ENCODE peak calls at places on chromosome 20, in six cellular contexts. One of them, this sample, is unnamed.
A peak's percentile ranks its signal among the peaks of the same experiment; 100 is the strongest.

GRCh38 chr20:58611236-58612020 is 39.7 kb upstream of the STX16 start:
- DNase-seq in CD4-positive, alpha-beta T cell: no peak
- DNase-seq in HCT116: no peak
- DNase-seq in neural progenitor cell: no peak
- DNase-seq in fibroblast of pulmonary artery: no peak
- DNase-seq in PC-3: peak; percentile 99
- DNase-seq in this sample: no peak

GRCh38 chr20:53080969-53081871 is 109.1 kb downstream of the TSHZ2 start:
- DNase-seq in neural progenitor cell: no peak
- DNase-seq in CD4-positive, alpha-beta T cell: no peak
- DNase-seq in fibroblast of pulmonary artery: peak; percentile 66
- DNase-seq in PC-3: peak; percentile 51
- DNase-seq in HCT116: no peak
- DNase-seq in this sample: no peak

GRCh38 chr20:41011551-41012067 is 17.0 kb upstream of the TOP1 start:
- DNase-seq in PC-3: no peak
- DNase-seq in CD4-positive, alpha-beta T cell: no peak
- DNase-seq in neural progenitor cell: no peak
- DNase-seq in fibroblast of pulmonary artery: no peak
- DNase-seq in HCT116: no peak
- DNase-seq in this sample: peak; percentile 94

GRCh38 chr20:2873010-2873746 is at the start of gene PTPRA:
- DNase-seq in PC-3: peak; percentile 95
- DNase-seq in CD4-positive, alpha-beta T cell: peak; percentile 85
- DNase-seq in fibroblast of pulmonary artery: peak; percentile 92
- DNase-seq in HCT116: peak; percentile 78
- DNase-seq in neural progenitor cell: peak; percentile 97
- DNase-seq in this sample: peak; percentile 96

GRCh38 chr20:25191689-25192088 is 3.8 kb upstream of the ENTPD6 start:
- DNase-seq in HCT116: no peak
- DNase-seq in neural progenitor cell: no peak
- DNase-seq in PC-3: no peak
- DNase-seq in fibroblast of pulmonary artery: no peak
- DNase-seq in CD4-positive, alpha-beta T cell: no peak
- DNase-seq in this sample: no peak

GRCh38 chr20:12925214-12925755 is 83.5 kb upstream of the SPTLC3 start:
- DNase-seq in HCT116: peak; percentile 19
- DNase-seq in neural progenitor cell: peak; percentile 88
- DNase-seq in CD4-positive, alpha-beta T cell: no peak
- DNase-seq in fibroblast of pulmonary artery: peak; percentile 89
- DNase-seq in PC-3: peak; percentile 92
- DNase-seq in this sample: peak; percentile 77

GRCh38 chr20:52035977-52036376 is 155.6 kb downstream of the ZFP64 start:
- DNase-seq in HCT116: no peak
- DNase-seq in neural progenitor cell: no peak
- DNase-seq in CD4-positive, alpha-beta T cell: no peak
- DNase-seq in PC-3: no peak
- DNase-seq in fibroblast of pulmonary artery: no peak
- DNase-seq in this sample: no peak

GRCh38 chr20:14582855-14583254 is 245.4 kb upstream of the FLRT3 start:
- DNase-seq in neural progenitor cell: no peak
- DNase-seq in CD4-positive, alpha-beta T cell: no peak
- DNase-seq in HCT116: no peak
- DNase-seq in fibroblast of pulmonary artery: no peak
- DNase-seq in PC-3: peak; percentile 67
- DNase-seq in this sample: no peak

GRCh38 chr20:50395258-50395729 is 114.9 kb upstream of the PTPN1 start:
- DNase-seq in neural progenitor cell: no peak
- DNase-seq in HCT116: no peak
- DNase-seq in CD4-positive, alpha-beta T cell: no peak
- DNase-seq in fibroblast of pulmonary artery: peak; percentile 32
- DNase-seq in PC-3: peak; percentile 37
- DNase-seq in this sample: no peak

GRCh38 chr20:39897781-39898466 is 791.1 kb downstream of the MAFB start:
- DNase-seq in CD4-positive, alpha-beta T cell: no peak
- DNase-seq in PC-3: no peak
- DNase-seq in fibroblast of pulmonary artery: no peak
- DNase-seq in neural progenitor cell: no peak
- DNase-seq in HCT116: no peak
- DNase-seq in this sample: no peak

GRCh38 chr20:51631011-51631950 is 88.8 kb upstream of the NFATC2 start:
- DNase-seq in neural progenitor cell: no peak
- DNase-seq in HCT116: peak; percentile 91
- DNase-seq in CD4-positive, alpha-beta T cell: no peak
- DNase-seq in PC-3: peak; percentile 100
- DNase-seq in fibroblast of pulmonary artery: peak; percentile 100
- DNase-seq in this sample: peak; percentile 36

GRCh38 chr20:16368645-16369292 is 204.5 kb downstream of the KIF16B start:
- DNase-seq in PC-3: peak; percentile 70
- DNase-seq in fibroblast of pulmonary artery: peak; percentile 20
- DNase-seq in HCT116: no peak
- DNase-seq in neural progenitor cell: no peak
- DNase-seq in CD4-positive, alpha-beta T cell: no peak
- DNase-seq in this sample: no peak

GRCh38 chr20:14959506-14960493 is 622.4 kb upstream of the FLRT3 start:
- DNase-seq in CD4-positive, alpha-beta T cell: no peak
- DNase-seq in PC-3: peak; percentile 32
- DNase-seq in neural progenitor cell: no peak
- DNase-seq in HCT116: no peak
- DNase-seq in fibroblast of pulmonary artery: peak; percentile 65
- DNase-seq in this sample: no peak

GRCh38 chr20:34543457-34544056 is 15.0 kb upstream of the MAP1LC3A start:
- DNase-seq in neural progenitor cell: no peak
- DNase-seq in PC-3: no peak
- DNase-seq in HCT116: no peak
- DNase-seq in CD4-positive, alpha-beta T cell: no peak
- DNase-seq in fibroblast of pulmonary artery: no peak
- DNase-seq in this sample: no peak

GRCh38 chr20:41475507-41475906 is 108.9 kb upstream of the EMILIN3 start:
- DNase-seq in fibroblast of pulmonary artery: no peak
- DNase-seq in neural progenitor cell: no peak
- DNase-seq in CD4-positive, alpha-beta T cell: no peak
- DNase-seq in HCT116: no peak
- DNase-seq in PC-3: no peak
- DNase-seq in this sample: no peak

GRCh38 chr20:5061209-5061608 is 58.5 kb downstream of the PCNA start:
- DNase-seq in PC-3: peak; percentile 97
- DNase-seq in neural progenitor cell: no peak
- DNase-seq in fibroblast of pulmonary artery: no peak
- DNase-seq in CD4-positive, alpha-beta T cell: no peak
- DNase-seq in HCT116: peak; percentile 89
- DNase-seq in this sample: no peak

GRCh38 chr20:19812056-19812455 is 54.0 kb downstream of the RIN2 start:
- DNase-seq in fibroblast of pulmonary artery: no peak
- DNase-seq in HCT116: no peak
- DNase-seq in neural progenitor cell: no peak
- DNase-seq in PC-3: no peak
- DNase-seq in CD4-positive, alpha-beta T cell: no peak
- DNase-seq in this sample: no peak

GRCh38 chr20:14142171-14142570 is 146.9 kb downstream of the MACROD2 start:
- DNase-seq in neural progenitor cell: peak; percentile 85
- DNase-seq in fibroblast of pulmonary artery: peak; percentile 71
- DNase-seq in CD4-positive, alpha-beta T cell: no peak
- DNase-seq in PC-3: peak; percentile 75
- DNase-seq in HCT116: peak; percentile 29
- DNase-seq in this sample: peak; percentile 63

GRCh38 chr20:50379049-50379990 is 130.9 kb upstream of the PTPN1 start:
- DNase-seq in PC-3: no peak
- DNase-seq in HCT116: no peak
- DNase-seq in neural progenitor cell: no peak
- DNase-seq in fibroblast of pulmonary artery: peak; percentile 97
- DNase-seq in CD4-positive, alpha-beta T cell: no peak
- DNase-seq in this sample: no peak

GRCh38 chr20:51311636-51312479 is 230.7 kb downstream of the NFATC2 start:
- DNase-seq in neural progenitor cell: no peak
- DNase-seq in HCT116: no peak
- DNase-seq in CD4-positive, alpha-beta T cell: no peak
- DNase-seq in fibroblast of pulmonary artery: no peak
- DNase-seq in PC-3: peak; percentile 82
- DNase-seq in this sample: no peak

GRCh38 chr20:43938932-43939761 is 24.5 kb downstream of the TOX2 start:
- DNase-seq in PC-3: peak; percentile 99
- DNase-seq in fibroblast of pulmonary artery: peak; percentile 100
- DNase-seq in neural progenitor cell: no peak
- DNase-seq in HCT116: no peak
- DNase-seq in CD4-positive, alpha-beta T cell: no peak
- DNase-seq in this sample: no peak

GRCh38 chr20:11432407-11432806 is 485.3 kb upstream of the BTBD3 start:
- DNase-seq in PC-3: peak; percentile 92
- DNase-seq in CD4-positive, alpha-beta T cell: no peak
- DNase-seq in HCT116: no peak
- DNase-seq in neural progenitor cell: no peak
- DNase-seq in fibroblast of pulmonary artery: peak; percentile 81
- DNase-seq in this sample: no peak

GRCh38 chr20:48899881-48900280 is 21.6 kb upstream of the ARFGEF2 start:
- DNase-seq in PC-3: no peak
- DNase-seq in CD4-positive, alpha-beta T cell: no peak
- DNase-seq in neural progenitor cell: no peak
- DNase-seq in HCT116: no peak
- DNase-seq in fibroblast of pulmonary artery: no peak
- DNase-seq in this sample: no peak

GRCh38 chr20:48898210-48898609 is 23.3 kb upstream of the ARFGEF2 start:
- DNase-seq in fibroblast of pulmonary artery: no peak
- DNase-seq in CD4-positive, alpha-beta T cell: no peak
- DNase-seq in neural progenitor cell: no peak
- DNase-seq in PC-3: peak; percentile 86
- DNase-seq in HCT116: no peak
- DNase-seq in this sample: no peak

GRCh38 chr20:48898896-48899513 is 22.5 kb upstream of the ARFGEF2 start:
- DNase-seq in CD4-positive, alpha-beta T cell: no peak
- DNase-seq in PC-3: no peak
- DNase-seq in HCT116: no peak
- DNase-seq in neural progenitor cell: no peak
- DNase-seq in fibroblast of pulmonary artery: no peak
- DNase-seq in this sample: no peak

GRCh38 chr20:48901326-48901725 is 20.2 kb upstream of the ARFGEF2 start:
- DNase-seq in neural progenitor cell: no peak
- DNase-seq in fibroblast of pulmonary artery: no peak
- DNase-seq in HCT116: no peak
- DNase-seq in CD4-positive, alpha-beta T cell: no peak
- DNase-seq in PC-3: no peak
- DNase-seq in this sample: no peak

DNA sequence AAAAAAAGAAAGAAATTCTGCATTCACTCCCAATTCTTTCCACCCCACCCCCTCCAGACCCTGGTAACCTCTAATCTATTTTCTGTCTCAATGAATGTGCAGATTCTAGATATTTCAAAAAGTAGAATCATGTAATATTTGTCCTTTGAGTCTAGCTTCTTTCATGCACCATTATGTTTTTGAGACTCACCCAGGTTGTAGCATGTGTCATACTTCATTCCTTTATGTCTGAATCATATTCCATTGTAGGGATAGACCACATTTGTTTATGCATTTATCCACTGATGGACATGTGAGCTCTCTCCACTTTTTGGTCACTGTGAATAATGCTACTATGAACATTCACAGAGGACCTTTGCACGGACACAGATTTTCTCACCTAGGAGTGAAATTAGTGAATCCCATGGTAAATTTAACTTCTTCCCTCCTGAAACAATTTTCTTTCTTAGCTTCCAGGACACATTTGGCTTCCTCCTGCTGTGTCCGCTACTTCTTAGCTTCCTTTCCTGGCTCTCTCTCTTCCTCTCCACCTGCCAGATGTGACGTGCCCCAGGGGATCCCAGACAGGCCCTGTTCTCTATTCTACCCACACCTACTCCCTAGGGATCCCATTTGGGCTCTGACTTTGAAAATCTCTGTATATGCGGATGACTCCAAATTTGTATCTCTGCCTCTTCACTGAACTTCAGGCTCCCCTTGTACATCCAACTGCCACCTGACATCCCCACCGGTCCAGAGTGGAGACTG is 24.0 kb upstream of the ARFGEF2 start:
- DNase-seq in CD4-positive, alpha-beta T cell: no peak
- DNase-seq in PC-3: peak; percentile 96
- DNase-seq in neural progenitor cell: no peak
- DNase-seq in HCT116: peak; percentile 35
- DNase-seq in fibroblast of pulmonary artery: peak; percentile 82
- DNase-seq in this sample: no peak
- TF ChIP-seq CTCF in CD4-positive, alpha-beta T cell: no peak
- TF ChIP-seq CTCF in PC-3: no peak
- TF ChIP-seq CTCF in neural progenitor cell: no peak
- TF ChIP-seq CTCF in HCT116: no peak
- TF ChIP-seq CTCF in fibroblast of pulmonary artery: no peak
- TF ChIP-seq CTCF in this sample: no peak

GRCh38 chr20:54985100-54985499 is 509.7 kb downstream of the DOK5 start:
- DNase-seq in neural progenitor cell: no peak
- DNase-seq in CD4-positive, alpha-beta T cell: no peak
- DNase-seq in fibroblast of pulmonary artery: no peak
- DNase-seq in HCT116: no peak
- DNase-seq in PC-3: no peak
- DNase-seq in this sample: no peak

GRCh38 chr20:54984104-54984448 is 508.7 kb downstream of the DOK5 start:
- DNase-seq in fibroblast of pulmonary artery: no peak
- DNase-seq in PC-3: no peak
- DNase-seq in neural progenitor cell: no peak
- DNase-seq in HCT116: no peak
- DNase-seq in CD4-positive, alpha-beta T cell: no peak
- DNase-seq in this sample: no peak

GRCh38 chr20:54981181-54981580 is 505.8 kb downstream of the DOK5 start:
- DNase-seq in fibroblast of pulmonary artery: no peak
- DNase-seq in CD4-positive, alpha-beta T cell: no peak
- DNase-seq in PC-3: no peak
- DNase-seq in neural progenitor cell: no peak
- DNase-seq in HCT116: no peak
- DNase-seq in this sample: no peak

GRCh38 chr20:54980321-54980960 is 505.0 kb downstream of the DOK5 start:
- DNase-seq in neural progenitor cell: peak; percentile 50
- DNase-seq in HCT116: no peak
- DNase-seq in PC-3: peak; percentile 44
- DNase-seq in CD4-positive, alpha-beta T cell: no peak
- DNase-seq in fibroblast of pulmonary artery: no peak
- DNase-seq in this sample: peak; percentile 2
- TF ChIP-seq CTCF in neural progenitor cell: peak; percentile 78
- TF ChIP-seq CTCF in HCT116: peak; percentile 24
- TF ChIP-seq CTCF in PC-3: peak; percentile 64
- TF ChIP-seq CTCF in CD4-positive, alpha-beta T cell: no peak
- TF ChIP-seq CTCF in fibroblast of pulmonary artery: no peak
- TF ChIP-seq CTCF in this sample: peak; percentile 8

GRCh38 chr20:23078994-23079364 is 7.1 kb downstream of the CD93 start:
- DNase-seq in fibroblast of pulmonary artery: no peak
- DNase-seq in PC-3: peak; percentile 11
- DNase-seq in HCT116: no peak
- DNase-seq in neural progenitor cell: peak; percentile 58
- DNase-seq in CD4-positive, alpha-beta T cell: no peak
- DNase-seq in this sample: peak; percentile 12
- TF ChIP-seq CTCF in fibroblast of pulmonary artery: peak; percentile 25
- TF ChIP-seq CTCF in PC-3: peak; percentile 71
- TF ChIP-seq CTCF in HCT116: peak; percentile 82
- TF ChIP-seq CTCF in neural progenitor cell: peak; percentile 72
- TF ChIP-seq CTCF in CD4-positive, alpha-beta T cell: no peak
- TF ChIP-seq CTCF in this sample: peak; percentile 50

GRCh38 chr20:57080796-57081195 is 185.6 kb downstream of the BMP7 start:
- DNase-seq in CD4-positive, alpha-beta T cell: no peak
- DNase-seq in fibroblast of pulmonary artery: no peak
- DNase-seq in HCT116: no peak
- DNase-seq in PC-3: peak; percentile 76
- DNase-seq in neural progenitor cell: no peak
- DNase-seq in this sample: no peak
- TF ChIP-seq CTCF in CD4-positive, alpha-beta T cell: no peak
- TF ChIP-seq CTCF in fibroblast of pulmonary artery: no peak
- TF ChIP-seq CTCF in HCT116: peak; percentile 30
- TF ChIP-seq CTCF in PC-3: peak; percentile 83
- TF ChIP-seq CTCF in neural progenitor cell: peak; percentile 40
- TF ChIP-seq CTCF in this sample: no peak

This sample was measured in GM12865.